ENCODE peak calls at places on chromosomes 13 and 19, in nine cellular contexts. C is H1; O is tibial artery; Z is aorta; M is lower leg skin; S is fibroblast of the aortic adventitia; R is foreskin fibroblast; F is IMR-90; X is CD8-positive, alpha-beta memory T cell. P is an unnamed sample.
A peak's percentile ranks its signal among the peaks of the same experiment; 100 is the strongest.

GRCh38 chr19:49448432-49448786 is 3.2 kb downstream of the PIH1D1 start:
- DNase-seq in F (no peak), C (no peak), Z (no peak), X (no peak), O (no peak), M (no peak), S (no peak), R (no peak), P (no peak)

GRCh38 chr13:33053397-33054066 is 37.3 kb downstream of the KL start:
- DNase-seq in R (no peak), Z (no peak), C (no peak), X (no peak), M (no peak), F (no peak), O (no peak), S (peak; percentile 32), P (no peak)

GRCh38 chr13:113047587-113047986 is 58.0 kb upstream of the F7 start:
- DNase-seq in X (peak; percentile 18), O (no peak), Z (peak; percentile 55), F (no peak), R (no peak), C (no peak), M (no peak), S (no peak), P (peak; percentile 11)

GRCh38 chr19:11377237-11377636 is 2.8 kb downstream of the SWSAP1 start:
- DNase-seq in O (no peak), Z (no peak), F (peak; percentile 94), R (peak; percentile 78), C (no peak), M (peak; percentile 44), S (peak; percentile 91), X (no peak), P (no peak)

GRCh38 chr19:17210296-17210695 is 4.9 kb upstream of the USE1 start:
- DNase-seq in M (no peak), S (no peak), R (peak; percentile 45), X (no peak), Z (no peak), F (peak; percentile 16), O (no peak), C (no peak), P (no peak)

GRCh38 chr19:41746593-41747227 is 8.6 kb upstream of the CEACAM6 start:
- DNase-seq in C (no peak), S (peak; percentile 57), X (no peak), Z (no peak), O (no peak), F (peak; percentile 39), R (peak; percentile 23), M (no peak), P (no peak)

GRCh38 chr13:37492741-37493514 is 105.6 kb downstream of the POSTN start:
- DNase-seq in Z (no peak), R (peak; percentile 47), X (no peak), S (peak; percentile 72), C (no peak), M (no peak), F (peak; percentile 90), O (no peak), P (no peak)

GRCh38 chr13:84050551-84050950 is 168.3 kb upstream of the SLITRK1 start:
- DNase-seq in M (no peak), F (no peak), X (no peak), S (no peak), C (no peak), R (no peak), O (no peak), Z (no peak), P (no peak)

GRCh38 chr13:109647046-109647445 is 139.3 kb downstream of the IRS2 start:
- DNase-seq in Z (no peak), X (no peak), O (no peak), M (no peak), R (no peak), F (no peak), S (peak; percentile 8), C (no peak), P (no peak)

GRCh38 chr19:19276851-19277250 is 3.8 kb upstream of the TM6SF2 start:
- DNase-seq in C (no peak), M (no peak), Z (no peak), R (no peak), S (no peak), X (no peak), F (no peak), O (no peak), P (no peak)

GRCh38 chr19:19278315-19278714 is 5.2 kb upstream of the TM6SF2 start:
- DNase-seq in X (no peak), R (no peak), S (no peak), C (no peak), Z (no peak), M (no peak), O (no peak), F (no peak), P (no peak)

GRCh38 chr19:19279853-19280252 is 6.8 kb upstream of the TM6SF2 start:
- DNase-seq in F (no peak), O (no peak), Z (no peak), R (no peak), X (no peak), C (no peak), M (no peak), S (no peak), P (no peak)

GRCh38 chr19:19280561-19280960 is 7.5 kb upstream of the TM6SF2 start:
- DNase-seq in S (peak; percentile 23), C (no peak), F (peak; percentile 5), Z (no peak), M (no peak), R (peak; percentile 54), O (no peak), X (no peak), P (no peak)

DNA sequence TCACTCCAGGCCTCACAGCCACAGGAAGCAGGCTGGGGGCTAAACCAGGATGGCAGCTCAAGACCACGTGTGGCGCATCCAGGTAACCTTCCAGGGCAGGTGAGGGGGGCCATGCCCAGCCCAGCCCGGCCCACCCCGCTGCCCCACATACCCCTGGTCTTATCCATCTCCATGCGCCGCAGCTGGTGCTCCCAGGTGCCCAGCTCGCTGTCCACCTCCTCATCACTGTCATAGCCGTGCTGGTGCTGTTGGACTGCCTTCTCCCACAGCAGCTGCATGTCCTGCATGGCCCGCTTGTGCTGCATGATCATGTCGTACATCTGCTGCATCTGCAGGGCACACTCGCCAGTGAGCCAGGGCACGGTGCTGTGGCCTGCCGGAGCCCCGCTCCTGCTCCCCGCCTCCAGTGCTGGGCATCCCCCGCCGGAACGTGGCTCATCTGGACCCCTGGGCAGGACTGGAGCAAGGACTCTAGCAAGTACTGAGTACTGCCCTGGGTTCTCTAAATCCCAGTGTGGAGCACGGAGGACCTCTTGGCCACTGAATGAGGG is 6.0 kb upstream of the TM6SF2 start:
- DNase-seq in S (no peak), F (no peak), Z (no peak), X (no peak), R (no peak), C (no peak), O (no peak), M (no peak), P (no peak)
- H3K4me3 ChIP-seq in S (no peak overlapping the region), F (no peak overlapping the region), Z (no peak overlapping the region), X (no peak overlapping the region), R (no peak overlapping the region), C (no peak overlapping the region), O (no peak overlapping the region), M (no peak overlapping the region), P (no peak overlapping the region)

DNA sequence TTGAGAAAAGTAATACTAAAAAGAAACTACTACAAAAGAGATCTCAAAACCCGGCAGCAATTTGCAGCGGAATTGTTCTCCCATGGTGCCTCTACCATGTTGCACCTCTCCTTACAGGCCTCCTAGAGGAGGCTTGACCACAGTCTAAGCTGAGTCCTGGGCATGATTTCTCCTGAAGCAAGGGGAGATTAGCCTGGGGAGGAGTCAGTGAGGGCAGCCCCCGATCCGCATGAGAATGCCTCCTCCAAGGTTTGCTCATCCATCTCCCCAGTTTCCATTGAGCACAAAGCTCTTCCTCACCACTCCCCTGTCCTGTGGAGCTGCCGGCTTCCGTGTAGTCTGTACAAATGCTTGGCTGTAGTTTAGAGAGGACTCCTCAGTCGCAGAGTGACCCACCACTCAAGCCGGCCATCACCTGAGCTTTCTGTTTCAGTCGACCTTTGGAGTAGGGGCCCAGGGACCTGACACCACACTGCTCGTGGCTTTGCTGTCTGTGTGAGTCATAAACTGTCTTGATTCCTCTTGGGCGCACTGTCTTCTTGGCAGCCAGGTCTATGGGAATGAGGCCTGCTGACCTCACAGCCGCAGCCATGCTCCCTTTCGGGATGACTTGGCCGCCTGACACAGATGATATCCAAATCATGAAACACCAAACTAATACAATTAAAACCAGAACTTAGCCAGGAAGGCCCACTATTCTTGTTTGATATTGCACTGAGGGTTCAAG is 72.3 kb downstream of the C1QTNF9 start:
- DNase-seq in R (peak; percentile 4), F (peak; percentile 39), C (no peak), M (no peak), S (peak; percentile 27), Z (no peak), X (no peak), O (no peak), P (no peak)
- H3K4me3 ChIP-seq in R (no peak overlapping the region), F (no peak overlapping the region), C (no peak overlapping the region), M (no peak overlapping the region), S (no peak overlapping the region), Z (no peak overlapping the region), X (no peak overlapping the region), O (no peak overlapping the region), P (no peak overlapping the region)

DNA sequence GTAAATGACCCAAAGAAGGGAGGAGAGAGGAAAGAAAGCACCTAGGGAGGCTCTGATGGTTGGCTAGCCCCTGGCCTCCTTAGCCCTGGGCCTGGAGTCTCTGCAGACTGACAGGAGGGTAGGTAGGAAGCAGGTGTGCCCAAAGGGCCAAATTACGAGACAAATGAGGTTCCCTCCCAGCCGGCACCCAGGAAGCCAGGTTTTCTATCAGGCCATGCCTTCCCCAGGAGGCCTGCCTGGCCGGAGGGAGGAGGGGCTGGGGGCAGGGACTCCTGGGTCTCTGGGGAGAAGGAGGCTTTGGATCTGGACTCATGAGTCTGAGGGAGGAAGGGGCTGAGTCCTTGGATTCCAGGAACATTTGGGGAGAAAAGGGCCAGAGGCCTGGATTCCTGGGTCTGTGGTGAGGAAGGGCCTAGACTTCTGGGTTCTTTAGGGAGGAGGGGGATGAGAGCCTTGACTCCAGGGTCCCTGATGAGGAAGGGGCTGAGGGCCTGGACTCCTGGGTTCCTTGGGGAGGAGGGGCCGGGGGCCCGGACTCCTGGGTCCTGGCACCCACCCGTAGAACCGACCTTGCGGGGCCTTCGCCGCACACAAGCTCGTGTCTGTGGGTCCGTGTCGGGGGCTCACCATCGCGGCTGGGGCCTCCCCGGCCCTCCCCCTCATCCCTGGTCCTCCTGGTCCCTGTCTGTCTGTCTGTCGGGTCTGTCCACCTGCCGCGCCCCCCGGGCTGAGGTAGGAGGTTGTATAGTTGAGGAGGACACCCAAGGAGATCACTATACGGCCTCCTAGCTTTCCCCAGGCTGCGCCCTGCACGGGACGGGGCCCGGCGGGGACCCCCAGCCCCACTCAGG is 840 bp upstream of the SPACA6 start:
- DNase-seq in C (no peak), F (no peak), O (no peak), Z (no peak), R (no peak), S (no peak), X (no peak), M (no peak), P (no peak)
- H3K4me3 ChIP-seq in C (peak overlapping the region; percentile 64), F (peak overlapping the region; percentile 99), O (peak overlapping the region; percentile 97), Z (no peak overlapping the region), R (peak overlapping the region; percentile 98), S (peak overlapping the region; percentile 97), X (no peak overlapping the region), M (no peak overlapping the region), P (peak overlapping the region; percentile 70)

DNA sequence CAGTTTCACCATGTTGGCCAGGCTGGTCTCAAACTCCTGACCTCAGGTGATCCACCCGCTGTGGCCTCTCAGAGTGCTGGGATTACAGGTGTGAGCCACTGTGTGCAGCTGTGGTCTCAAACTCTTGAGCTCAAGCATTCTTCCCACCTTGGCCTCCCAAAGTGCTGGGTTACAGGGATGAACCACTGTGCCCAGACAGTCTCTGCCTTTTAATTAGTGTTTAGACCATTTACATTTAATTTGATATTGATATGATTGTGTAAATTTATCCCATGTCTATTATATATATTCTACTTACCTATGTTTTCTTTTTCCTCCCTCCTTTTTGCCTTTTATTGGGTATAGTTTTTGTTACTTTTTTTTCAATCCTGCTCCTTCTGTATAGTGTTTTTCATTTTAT is 1.9 kb downstream of the NFKBIB start:
- DNase-seq in Z (no peak), X (no peak), S (no peak), C (no peak), M (no peak), R (no peak), O (no peak), F (no peak), P (no peak)
- H3K4me3 ChIP-seq in Z (no peak overlapping the region), X (no peak overlapping the region), S (no peak overlapping the region), C (no peak overlapping the region), M (no peak overlapping the region), R (no peak overlapping the region), O (no peak overlapping the region), F (no peak overlapping the region), P (no peak overlapping the region)